ENCODE peak calls at places on chromosomes 6 and 20, in six cellular contexts. One of them, this sample, is unnamed.
A peak's percentile ranks its signal among the peaks of the same experiment; 100 is the strongest.

GRCh38 chr20:62646851-62647520 is 4.7 kb downstream of the SLCO4A1 start:
- DNase-seq in T-helper 2 cell: no peak
- DNase-seq in HCEC 1CT: no peak
- DNase-seq in CD8-positive, alpha-beta memory T cell: no peak
- DNase-seq in fibroblast of the aortic adventitia: no peak
- DNase-seq in D341Med: no peak
- DNase-seq in this sample: no peak

GRCh38 chr20:24160563-24161355 is 172.2 kb upstream of the GGTLC1 start:
- DNase-seq in CD8-positive, alpha-beta memory T cell: no peak
- DNase-seq in fibroblast of the aortic adventitia: peak; percentile 86
- DNase-seq in HCEC 1CT: no peak
- DNase-seq in T-helper 2 cell: no peak
- DNase-seq in D341Med: peak; percentile 77
- DNase-seq in this sample: peak; percentile 84

GRCh38 chr6:20833881-20834515 is 299.7 kb downstream of the CDKAL1 start:
- DNase-seq in CD8-positive, alpha-beta memory T cell: no peak
- DNase-seq in HCEC 1CT: no peak
- DNase-seq in fibroblast of the aortic adventitia: no peak
- DNase-seq in T-helper 2 cell: no peak
- DNase-seq in D341Med: no peak
- DNase-seq in this sample: no peak

GRCh38 chr6:89082439-89082838 is 1.9 kb downstream of the PNRC1 start:
- DNase-seq in fibroblast of the aortic adventitia: peak; percentile 70
- DNase-seq in T-helper 2 cell: no peak
- DNase-seq in CD8-positive, alpha-beta memory T cell: no peak
- DNase-seq in HCEC 1CT: peak; percentile 34
- DNase-seq in D341Med: no peak
- DNase-seq in this sample: peak; percentile 49

GRCh38 chr6:128074561-128074960 is 173.7 kb upstream of the THEMIS start:
- DNase-seq in T-helper 2 cell: no peak
- DNase-seq in fibroblast of the aortic adventitia: no peak
- DNase-seq in D341Med: no peak
- DNase-seq in CD8-positive, alpha-beta memory T cell: no peak
- DNase-seq in HCEC 1CT: no peak
- DNase-seq in this sample: no peak

GRCh38 chr6:134511984-134512383 is 194.1 kb upstream of the SGK1 start:
- DNase-seq in HCEC 1CT: no peak
- DNase-seq in D341Med: no peak
- DNase-seq in T-helper 2 cell: no peak
- DNase-seq in fibroblast of the aortic adventitia: no peak
- DNase-seq in CD8-positive, alpha-beta memory T cell: no peak
- DNase-seq in this sample: no peak

GRCh38 chr6:169955796-169956493 is 204.5 kb downstream of the ERMARD start:
- DNase-seq in HCEC 1CT: no peak
- DNase-seq in T-helper 2 cell: no peak
- DNase-seq in fibroblast of the aortic adventitia: no peak
- DNase-seq in CD8-positive, alpha-beta memory T cell: no peak
- DNase-seq in D341Med: peak; percentile 14
- DNase-seq in this sample: no peak

GRCh38 chr6:169310983-169311382 is 57.3 kb upstream of the THBS2 start:
- DNase-seq in HCEC 1CT: no peak
- DNase-seq in CD8-positive, alpha-beta memory T cell: no peak
- DNase-seq in fibroblast of the aortic adventitia: no peak
- DNase-seq in D341Med: no peak
- DNase-seq in T-helper 2 cell: no peak
- DNase-seq in this sample: no peak

GRCh38 chr6:141874930-141875602 is 257.7 kb upstream of the GJE1 start:
- DNase-seq in CD8-positive, alpha-beta memory T cell: no peak
- DNase-seq in D341Med: no peak
- DNase-seq in T-helper 2 cell: no peak
- DNase-seq in HCEC 1CT: peak; percentile 64
- DNase-seq in fibroblast of the aortic adventitia: peak; percentile 51
- DNase-seq in this sample: no peak

GRCh38 chr6:169993861-169994481 is 242.5 kb downstream of the ERMARD start:
- DNase-seq in HCEC 1CT: no peak
- DNase-seq in D341Med: no peak
- DNase-seq in fibroblast of the aortic adventitia: no peak
- DNase-seq in CD8-positive, alpha-beta memory T cell: no peak
- DNase-seq in T-helper 2 cell: no peak
- DNase-seq in this sample: no peak

GRCh38 chr20:23918101-23918862 is 38.7 kb upstream of the CST5 start:
- DNase-seq in fibroblast of the aortic adventitia: no peak
- DNase-seq in CD8-positive, alpha-beta memory T cell: no peak
- DNase-seq in D341Med: no peak
- DNase-seq in T-helper 2 cell: no peak
- DNase-seq in HCEC 1CT: no peak
- DNase-seq in this sample: no peak

GRCh38 chr6:132063204-132063603 is 112.0 kb upstream of the CCN2 start:
- DNase-seq in HCEC 1CT: no peak
- DNase-seq in T-helper 2 cell: no peak
- DNase-seq in fibroblast of the aortic adventitia: peak; percentile 82
- DNase-seq in D341Med: no peak
- DNase-seq in CD8-positive, alpha-beta memory T cell: no peak
- DNase-seq in this sample: peak; percentile 79

GRCh38 chr6:117919775-117920492 is 12.9 kb downstream of the SLC35F1 start:
- DNase-seq in D341Med: peak; percentile 58
- DNase-seq in HCEC 1CT: no peak
- DNase-seq in fibroblast of the aortic adventitia: no peak
- DNase-seq in CD8-positive, alpha-beta memory T cell: no peak
- DNase-seq in T-helper 2 cell: no peak
- DNase-seq in this sample: peak; percentile 79

GRCh38 chr20:59295531-59295930 is 4.9 kb upstream of the EDN3 start:
- DNase-seq in CD8-positive, alpha-beta memory T cell: no peak
- DNase-seq in fibroblast of the aortic adventitia: no peak
- DNase-seq in T-helper 2 cell: no peak
- DNase-seq in D341Med: no peak
- DNase-seq in HCEC 1CT: no peak
- DNase-seq in this sample: no peak

GRCh38 chr6:4059115-4059777 is 19.7 kb downstream of the FAM217A start:
- DNase-seq in T-helper 2 cell: no peak
- DNase-seq in HCEC 1CT: peak; percentile 97
- DNase-seq in fibroblast of the aortic adventitia: peak; percentile 71
- DNase-seq in CD8-positive, alpha-beta memory T cell: no peak
- DNase-seq in D341Med: no peak
- DNase-seq in this sample: peak; percentile 62

GRCh38 chr20:16283978-16284377 is 289.3 kb downstream of the KIF16B start:
- DNase-seq in D341Med: no peak
- DNase-seq in CD8-positive, alpha-beta memory T cell: no peak
- DNase-seq in T-helper 2 cell: no peak
- DNase-seq in fibroblast of the aortic adventitia: no peak
- DNase-seq in HCEC 1CT: no peak
- DNase-seq in this sample: no peak

GRCh38 chr6:31794294-31794865 is 1.2 kb downstream of the VARS1 start:
- DNase-seq in fibroblast of the aortic adventitia: peak; percentile 52
- DNase-seq in CD8-positive, alpha-beta memory T cell: no peak
- DNase-seq in T-helper 2 cell: no peak
- DNase-seq in HCEC 1CT: peak; percentile 37
- DNase-seq in D341Med: peak; percentile 61
- DNase-seq in this sample: peak; percentile 55

GRCh38 chr6:168584251-168584650 is 143.3 kb downstream of the SMOC2 start:
- DNase-seq in fibroblast of the aortic adventitia: peak; percentile 41
- DNase-seq in HCEC 1CT: no peak
- DNase-seq in T-helper 2 cell: no peak
- DNase-seq in D341Med: no peak
- DNase-seq in CD8-positive, alpha-beta memory T cell: no peak
- DNase-seq in this sample: peak; percentile 57

GRCh38 chr20:13857961-13858360 is 73.1 kb downstream of the NDUFAF5 start:
- DNase-seq in CD8-positive, alpha-beta memory T cell: no peak
- DNase-seq in D341Med: no peak
- DNase-seq in HCEC 1CT: no peak
- DNase-seq in fibroblast of the aortic adventitia: no peak
- DNase-seq in T-helper 2 cell: no peak
- DNase-seq in this sample: no peak

GRCh38 chr6:169974663-169975062 is 223.2 kb downstream of the ERMARD start:
- DNase-seq in CD8-positive, alpha-beta memory T cell: no peak
- DNase-seq in fibroblast of the aortic adventitia: no peak
- DNase-seq in D341Med: no peak
- DNase-seq in T-helper 2 cell: no peak
- DNase-seq in HCEC 1CT: no peak
- DNase-seq in this sample: no peak

GRCh38 chr6:15148356-15149058 is 97.4 kb upstream of the JARID2 start:
- DNase-seq in HCEC 1CT: peak; percentile 68
- DNase-seq in T-helper 2 cell: no peak
- DNase-seq in CD8-positive, alpha-beta memory T cell: no peak
- DNase-seq in D341Med: peak; percentile 90
- DNase-seq in fibroblast of the aortic adventitia: peak; percentile 48
- DNase-seq in this sample: peak; percentile 78

GRCh38 chr6:46062312-46062711 is 46.7 kb upstream of the CLIC5 start:
- DNase-seq in HCEC 1CT: no peak
- DNase-seq in D341Med: no peak
- DNase-seq in fibroblast of the aortic adventitia: peak; percentile 35
- DNase-seq in T-helper 2 cell: no peak
- DNase-seq in CD8-positive, alpha-beta memory T cell: no peak
- DNase-seq in this sample: peak; percentile 90

GRCh38 chr6:115976321-115976870 is 84.3 kb downstream of the FRK start:
- DNase-seq in T-helper 2 cell: no peak
- DNase-seq in D341Med: no peak
- DNase-seq in HCEC 1CT: no peak
- DNase-seq in fibroblast of the aortic adventitia: no peak
- DNase-seq in CD8-positive, alpha-beta memory T cell: no peak
- DNase-seq in this sample: no peak

GRCh38 chr20:25087186-25087929 is 5.4 kb upstream of the VSX1 start:
- DNase-seq in D341Med: no peak
- DNase-seq in HCEC 1CT: no peak
- DNase-seq in T-helper 2 cell: no peak
- DNase-seq in CD8-positive, alpha-beta memory T cell: no peak
- DNase-seq in fibroblast of the aortic adventitia: no peak
- DNase-seq in this sample: no peak

GRCh38 chr20:953742-954141 is 37.6 kb upstream of the ANGPT4 start:
- DNase-seq in CD8-positive, alpha-beta memory T cell: no peak
- DNase-seq in D341Med: peak; percentile 76
- DNase-seq in fibroblast of the aortic adventitia: no peak
- DNase-seq in T-helper 2 cell: no peak
- DNase-seq in HCEC 1CT: no peak
- DNase-seq in this sample: peak; percentile 6

GRCh38 chr6:142301421-142302391 is at the start of gene ADGRG6:
- DNase-seq in D341Med: peak; percentile 81
- DNase-seq in T-helper 2 cell: peak; percentile 5
- DNase-seq in HCEC 1CT: peak; percentile 44
- DNase-seq in CD8-positive, alpha-beta memory T cell: no peak
- DNase-seq in fibroblast of the aortic adventitia: no peak
- DNase-seq in this sample: peak; percentile 62

GRCh38 chr6:119129148-119129967 is 50.9 kb upstream of the FAM184A start:
- DNase-seq in CD8-positive, alpha-beta memory T cell: no peak
- DNase-seq in HCEC 1CT: peak; percentile 72
- DNase-seq in D341Med: no peak
- DNase-seq in fibroblast of the aortic adventitia: peak; percentile 87
- DNase-seq in T-helper 2 cell: no peak
- DNase-seq in this sample: peak; percentile 83

GRCh38 chr6:33744001-33744848 is 2.5 kb downstream of the IP6K3 start:
- DNase-seq in T-helper 2 cell: peak; percentile 60
- DNase-seq in CD8-positive, alpha-beta memory T cell: peak; percentile 63
- DNase-seq in fibroblast of the aortic adventitia: peak; percentile 76
- DNase-seq in HCEC 1CT: peak; percentile 62
- DNase-seq in D341Med: peak; percentile 89
- DNase-seq in this sample: peak; percentile 89

GRCh38 chr6:74369556-74369993 is 673.6 kb downstream of the CD109 start:
- DNase-seq in HCEC 1CT: peak; percentile 90
- DNase-seq in D341Med: no peak
- DNase-seq in fibroblast of the aortic adventitia: peak; percentile 67
- DNase-seq in T-helper 2 cell: no peak
- DNase-seq in CD8-positive, alpha-beta memory T cell: no peak
- DNase-seq in this sample: peak; percentile 3

GRCh38 chr6:98416027-98416426 is 418.3 kb upstream of the POU3F2 start:
- DNase-seq in CD8-positive, alpha-beta memory T cell: no peak
- DNase-seq in fibroblast of the aortic adventitia: no peak
- DNase-seq in T-helper 2 cell: no peak
- DNase-seq in D341Med: no peak
- DNase-seq in HCEC 1CT: no peak
- DNase-seq in this sample: peak; percentile 3

GRCh38 chr20:59938221-59938620 is 1.9 kb downstream of the PPP1R3D start:
- DNase-seq in D341Med: no peak
- DNase-seq in CD8-positive, alpha-beta memory T cell: no peak
- DNase-seq in fibroblast of the aortic adventitia: peak; percentile 47
- DNase-seq in HCEC 1CT: peak; percentile 47
- DNase-seq in T-helper 2 cell: no peak
- DNase-seq in this sample: peak; percentile 47

GRCh38 chr6:3546121-3546520 is 89.3 kb upstream of the SLC22A23 start:
- DNase-seq in fibroblast of the aortic adventitia: no peak
- DNase-seq in HCEC 1CT: no peak
- DNase-seq in CD8-positive, alpha-beta memory T cell: no peak
- DNase-seq in D341Med: no peak
- DNase-seq in T-helper 2 cell: no peak
- DNase-seq in this sample: no peak

GRCh38 chr6:141169419-141169818 is 963.3 kb upstream of the GJE1 start:
- DNase-seq in D341Med: no peak
- DNase-seq in fibroblast of the aortic adventitia: peak; percentile 65
- DNase-seq in CD8-positive, alpha-beta memory T cell: no peak
- DNase-seq in HCEC 1CT: peak; percentile 60
- DNase-seq in T-helper 2 cell: no peak
- DNase-seq in this sample: peak; percentile 55

GRCh38 chr20:3239026-3239866 is at the start of gene SLC4A11:
- DNase-seq in CD8-positive, alpha-beta memory T cell: no peak
- DNase-seq in D341Med: peak; percentile 88
- DNase-seq in fibroblast of the aortic adventitia: peak; percentile 47
- DNase-seq in HCEC 1CT: peak; percentile 55
- DNase-seq in T-helper 2 cell: no peak
- DNase-seq in this sample: peak; percentile 76

GRCh38 chr6:25006565-25007001 is 70.8 kb upstream of the RIPOR2 start:
- DNase-seq in CD8-positive, alpha-beta memory T cell: no peak
- DNase-seq in HCEC 1CT: peak; percentile 29
- DNase-seq in T-helper 2 cell: no peak
- DNase-seq in D341Med: no peak
- DNase-seq in fibroblast of the aortic adventitia: peak; percentile 51
- DNase-seq in this sample: peak; percentile 68

GRCh38 chr20:38900606-38901005 is 25.6 kb upstream of the FAM83D start:
- DNase-seq in CD8-positive, alpha-beta memory T cell: no peak
- DNase-seq in T-helper 2 cell: no peak
- DNase-seq in HCEC 1CT: no peak
- DNase-seq in fibroblast of the aortic adventitia: no peak
- DNase-seq in D341Med: no peak
- DNase-seq in this sample: no peak